ENCODE peak calls at places on chromosomes 13 and 19, in ten cellular contexts. J is amniotic stem cell; X is lower leg skin; W is kidney epithelial cell; T is BE2C; D is activated gamma-delta T cell treated with Interleukin-2 at 50 U/mL for 16 hours; S is stimulated activated CD4-positive, alpha-beta T cell treated with anti-CD3 and anti-CD28 coated beads, TNF-alpha, amount 100 ng/mL, for 48 hours; Y is HEK293T; H is osteocyte; F is CD4-positive, alpha-beta T cell. M is an unnamed sample.

GRCh38 chr13:90485441-90485840 is 862.0 kb upstream of the MIR17HG start:
- DNase-seq in J (no peak), T (no peak), X (peak; percentile 24), D (no peak), H (no peak), Y (no peak), F (no peak), S (no peak), W (peak; percentile 71), M (no peak)

GRCh38 chr19:33388817-33389573 is 15.5 kb downstream of the CEBPG start:
- DNase-seq in D (no peak), F (no peak), Y (no peak), J (no peak), S (no peak), T (peak; percentile 29), X (no peak), W (no peak), H (no peak), M (no peak)

GRCh38 chr13:83546476-83546875 is 335.8 kb downstream of the SLITRK1 start:
- DNase-seq in X (no peak), W (no peak), D (no peak), J (no peak), H (no peak), Y (no peak), T (no peak), S (no peak), F (no peak), M (no peak)

GRCh38 chr19:33804021-33804799 is 7.5 kb downstream of the KCTD15 start:
- DNase-seq in Y (no peak), X (peak; percentile 82), J (no peak), T (no peak), F (no peak), D (no peak), S (no peak), W (no peak), H (no peak), M (no peak)

GRCh38 chr13:36192166-36192565 is 22.2 kb downstream of the SOHLH2 start:
- DNase-seq in H (no peak), D (no peak), S (no peak), T (no peak), W (no peak), F (no peak), Y (no peak), J (no peak), X (no peak), M (no peak)

GRCh38 chr13:48094404-48094780 is 512 bp downstream of the MED4 start:
- DNase-seq in W (no peak), J (no peak), F (no peak), D (no peak), X (no peak), T (peak; percentile 9), H (no peak), S (peak; percentile 6), Y (peak; percentile 22), M (no peak)

GRCh38 chr13:106756446-106756845 is 188.5 kb upstream of the ARGLU1 start:
- DNase-seq in H (no peak), Y (no peak), W (no peak), D (no peak), F (no peak), X (no peak), T (no peak), J (no peak), S (no peak), M (no peak)

GRCh38 chr13:71861769-71862168 is 5.2 kb downstream of the DACH1 start:
- DNase-seq in F (no peak), D (no peak), T (no peak), X (no peak), Y (no peak), S (no peak), J (no peak), W (no peak), H (no peak), M (no peak)

GRCh38 chr13:31962661-31963345 is 68.8 kb upstream of the FRY start:
- DNase-seq in T (no peak), J (no peak), Y (no peak), S (no peak), D (no peak), F (no peak), H (no peak), W (no peak), X (no peak), M (no peak)